ENCODE peak calls at places on chromosomes 13 and 19, in eight cellular contexts. D is kidney epithelial cell; H is T-helper 2 cell treated with Interferon-gamma antibody and Interleukin-4, amounts not matched to agents 5 μg/mL and 100 μg/mL, for 36 hours; N is effector memory CD4-positive, alpha-beta T cell; P is nephron progenitor cell; X is OCI-M1; W is SK-N-DZ; E is stimulated activated CD8-positive, alpha-beta memory T cell treated with anti-CD3 and anti-CD28 coated beads, Interleukin-15, amount 100 ng/mL, for 1 hour. S is an unnamed sample.

GRCh38 chr19:18418725-18419194 is 438 bp upstream of the SSBP4 start:
- DNase-seq in D (no peak), H (no peak), N (peak; percentile 47), P (no peak), X (no peak), W (no peak), E (no peak), S (no peak)

GRCh38 chr13:29523199-29523931 is 72.1 kb downstream of the SLC7A1 start:
- DNase-seq in D (no peak), H (no peak), N (no peak), P (no peak), X (no peak), W (no peak), E (no peak), S (no peak)

GRCh38 chr13:26011996-26012688 is 39.7 kb downstream of the SHISA2 start:
- DNase-seq in D (no peak), H (peak; percentile 26), N (peak; percentile 49), P (no peak), X (no peak), W (no peak), E (no peak), S (no peak)

GRCh38 chr19:35220315-35220921 is 8.1 kb downstream of the FAM187B start:
- DNase-seq in D (no peak), H (no peak), N (no peak), P (no peak), X (peak; percentile 95), W (no peak), E (no peak), S (no peak)

GRCh38 chr19:29665826-29666633 is 769 bp downstream of the PLEKHF1 start:
- DNase-seq in D (no peak), H (no peak), N (no peak), P (peak; percentile 28), X (no peak), W (no peak), E (no peak), S (no peak)

GRCh38 chr13:19910336-19911072 is 47.1 kb upstream of the ZMYM5 start:
- DNase-seq in D (peak; percentile 72), H (no peak), N (no peak), P (no peak), X (no peak), W (no peak), E (no peak), S (no peak)

GRCh38 chr19:38190793-38191192 is 33.2 kb downstream of the DPF1 start:
- DNase-seq in D (no peak), H (no peak), N (no peak), P (no peak), X (no peak), W (no peak), E (no peak), S (no peak)

GRCh38 chr19:11890634-11891033 is 3.1 kb downstream of the ZNF69 start:
- DNase-seq in D (no peak), H (no peak), N (no peak), P (no peak), X (no peak), W (no peak), E (no peak), S (no peak)

GRCh38 chr19:16070366-16070990 is 5.8 kb upstream of the TPM4 start:
- DNase-seq in D (no peak), H (peak; percentile 74), N (peak; percentile 82), P (no peak), X (no peak), W (no peak), E (peak; percentile 71), S (no peak)

GRCh38 chr13:112733112-112733511 is 43.3 kb downstream of the ATP11A start:
- DNase-seq in D (no peak), H (no peak), N (no peak), P (no peak), X (no peak), W (peak; percentile 29), E (no peak), S (no peak)

GRCh38 chr19:2084993-2085720 is 11.0 kb downstream of the MOB3A start:
- DNase-seq in D (no peak), H (peak; percentile 95), N (peak; percentile 94), P (no peak), X (peak; percentile 79), W (no peak), E (peak; percentile 87), S (no peak)

GRCh38 chr19:42024622-42025111 is 30.6 kb upstream of the ATP1A3 start:
- DNase-seq in D (no peak), H (no peak), N (no peak), P (no peak), X (no peak), W (no peak), E (no peak), S (no peak)

GRCh38 chr13:33217256-33217655 is 68.3 kb downstream of the STARD13 start:
- DNase-seq in D (no peak), H (no peak), N (no peak), P (no peak), X (no peak), W (no peak), E (no peak), S (peak; percentile 24)